ENCODE peak calls at places on chromosome 2, in four cellular contexts. S is dorsolateral prefrontal cortex; U is aorta; G is stimulated activated CD4-positive, alpha-beta T cell treated with anti-CD3 and anti-CD28 coated beads, Interleukin-2, amount 100 ng/mL, for 48 hours. A is an unnamed sample.
A peak's percentile ranks its signal among the peaks of the same experiment; 100 is the strongest.

GRCh38 chr2:72137498-72138010 is 10.1 kb downstream of the CYP26B1 start:
- DNase-seq in S (peak; percentile 45), U (peak; percentile 60), G (peak; percentile 74), A (peak; percentile 54)

GRCh38 chr2:163640542-163641195 is 95.1 kb downstream of the FIGN start:
- DNase-seq in U (no peak), S (no peak), G (no peak), A (no peak)

GRCh38 chr2:225735844-225736243 is 336.3 kb downstream of the NYAP2 start:
- DNase-seq in U (no peak), G (no peak), S (peak; percentile 31), A (no peak)

GRCh38 chr2:117087565-117088291 is 726.8 kb upstream of the DDX18 start:
- DNase-seq in G (no peak), U (no peak), S (no peak), A (no peak)

GRCh38 chr2:143458258-143458954 is 329.2 kb downstream of the ARHGAP15 start:
- DNase-seq in S (no peak), U (no peak), G (no peak), A (no peak)

GRCh38 chr2:14423145-14423906 is 209.2 kb upstream of the LRATD1 start:
- DNase-seq in G (no peak), S (no peak), U (no peak), A (no peak)

GRCh38 chr2:141766225-141766624 is 364.6 kb downstream of the LRP1B start:
- DNase-seq in U (no peak), G (no peak), S (no peak), A (no peak)

GRCh38 chr2:128644745-128645256 is 326.1 kb upstream of the HS6ST1 start:
- DNase-seq in S (no peak), G (no peak), U (no peak), A (no peak)

GRCh38 chr2:131014141-131014540 is 79.1 kb downstream of the FAM168B start:
- DNase-seq in G (no peak), U (no peak), S (no peak), A (no peak)

GRCh38 chr2:165016772-165017411 is 61.6 kb upstream of the SLC38A11 start:
- DNase-seq in S (peak; percentile 66), U (no peak), G (peak; percentile 9), A (no peak)

GRCh38 chr2:95314598-95314963 is 17.4 kb downstream of the KCNIP3 start:
- DNase-seq in G (no peak), U (peak; percentile 30), S (peak; percentile 38), A (no peak)

GRCh38 chr2:208064220-208064951 is 39.1 kb upstream of the PLEKHM3 start:
- DNase-seq in U (no peak), S (no peak), G (no peak), A (no peak)

GRCh38 chr2:187118331-187119099 is 269.5 kb upstream of the ZSWIM2 start:
- DNase-seq in G (no peak), S (no peak), U (no peak), A (no peak)

GRCh38 chr2:201129044-201129505 is 13.1 kb downstream of the CFLAR start:
- DNase-seq in S (no peak), U (no peak), G (peak; percentile 46), A (no peak)

GRCh38 chr2:119430023-119430498 is 1.6 kb upstream of the TMEM37 start:
- DNase-seq in S (no peak), U (no peak), G (no peak), A (no peak)

GRCh38 chr2:136765256-136765735 is at the start of gene THSD7B:
- DNase-seq in S (no peak), U (no peak), G (no peak), A (no peak)

GRCh38 chr2:85758361-85759256 is 4.8 kb downstream of the ATOH8 start:
- DNase-seq in S (peak; percentile 30), U (peak; percentile 45), G (no peak), A (no peak)

GRCh38 chr2:66803651-66804050 is 368.7 kb downstream of the MEIS1 start:
- DNase-seq in U (no peak), S (no peak), G (no peak), A (no peak)

GRCh38 chr2:230902180-230902899 is 22.7 kb downstream of the GPR55 start:
- DNase-seq in S (peak; percentile 61), U (no peak), G (peak; percentile 60), A (peak; percentile 48)

GRCh38 chr2:85662899-85663683 is 4.9 kb downstream of the SFTPB start:
- DNase-seq in U (peak; percentile 66), G (no peak), S (no peak), A (no peak)